ENCODE peak calls at places on chromosomes 5 and 9, in seven cellular contexts. One of them, this sample, is unnamed.

GRCh38 chr9:17422994-17423680 is 155.7 kb upstream of the SH3GL2 start:
- DNase-seq in astrocyte of the cerebellum: no peak
- DNase-seq in neural crest cell: no peak
- DNase-seq in GF-D8: no peak
- DNase-seq in hepatocyte: no peak
- DNase-seq in non-pigmented ciliary epithelial cell: no peak
- DNase-seq in kidney tubule cell: peak; percentile 1
- DNase-seq in this sample: no peak

GRCh38 chr5:84088996-84089395 is 295.7 kb downstream of the EDIL3 start:
- DNase-seq in GF-D8: no peak
- DNase-seq in kidney tubule cell: no peak
- DNase-seq in astrocyte of the cerebellum: peak; percentile 4
- DNase-seq in non-pigmented ciliary epithelial cell: no peak
- DNase-seq in hepatocyte: peak; percentile 25
- DNase-seq in neural crest cell: no peak
- DNase-seq in this sample: peak; percentile 23

GRCh38 chr9:31272456-31273295 is 1111.8 kb upstream of the ACO1 start:
- DNase-seq in astrocyte of the cerebellum: no peak
- DNase-seq in GF-D8: no peak
- DNase-seq in neural crest cell: no peak
- DNase-seq in kidney tubule cell: peak; percentile 79
- DNase-seq in hepatocyte: peak; percentile 12
- DNase-seq in non-pigmented ciliary epithelial cell: no peak
- DNase-seq in this sample: no peak

GRCh38 chr9:109329274-109330258 is 8.7 kb upstream of the EPB41L4B start:
- DNase-seq in non-pigmented ciliary epithelial cell: no peak
- DNase-seq in neural crest cell: no peak
- DNase-seq in GF-D8: no peak
- DNase-seq in hepatocyte: peak; percentile 71
- DNase-seq in kidney tubule cell: peak; percentile 78
- DNase-seq in astrocyte of the cerebellum: peak; percentile 70
- DNase-seq in this sample: no peak

GRCh38 chr5:38316544-38317224 is 58.3 kb downstream of the EGFLAM start:
- DNase-seq in kidney tubule cell: no peak
- DNase-seq in hepatocyte: peak; percentile 21
- DNase-seq in neural crest cell: no peak
- DNase-seq in GF-D8: no peak
- DNase-seq in non-pigmented ciliary epithelial cell: no peak
- DNase-seq in astrocyte of the cerebellum: no peak
- DNase-seq in this sample: no peak

GRCh38 chr9:93681316-93682154 is 105.2 kb downstream of the PHF2 start:
- DNase-seq in astrocyte of the cerebellum: no peak
- DNase-seq in hepatocyte: peak; percentile 69
- DNase-seq in kidney tubule cell: no peak
- DNase-seq in GF-D8: no peak
- DNase-seq in non-pigmented ciliary epithelial cell: no peak
- DNase-seq in neural crest cell: peak; percentile 1
- DNase-seq in this sample: no peak

GRCh38 chr9:70484232-70485130 is 70.0 kb upstream of the KLF9 start:
- DNase-seq in non-pigmented ciliary epithelial cell: no peak
- DNase-seq in neural crest cell: peak; percentile 20
- DNase-seq in GF-D8: peak; percentile 29
- DNase-seq in hepatocyte: peak; percentile 74
- DNase-seq in kidney tubule cell: peak; percentile 53
- DNase-seq in astrocyte of the cerebellum: peak; percentile 64
- DNase-seq in this sample: peak; percentile 84

GRCh38 chr9:25602366-25603044 is 75.7 kb downstream of the TUSC1 start:
- DNase-seq in non-pigmented ciliary epithelial cell: no peak
- DNase-seq in kidney tubule cell: peak; percentile 1
- DNase-seq in neural crest cell: no peak
- DNase-seq in astrocyte of the cerebellum: no peak
- DNase-seq in GF-D8: no peak
- DNase-seq in hepatocyte: peak; percentile 43
- DNase-seq in this sample: no peak

GRCh38 chr9:137974746-137975526 is 97.4 kb downstream of the CACNA1B start:
- DNase-seq in astrocyte of the cerebellum: no peak
- DNase-seq in kidney tubule cell: no peak
- DNase-seq in GF-D8: no peak
- DNase-seq in non-pigmented ciliary epithelial cell: no peak
- DNase-seq in hepatocyte: peak; percentile 1
- DNase-seq in neural crest cell: no peak
- DNase-seq in this sample: no peak

GRCh38 chr9:69104830-69105527 is 69.1 kb upstream of the TJP2 start:
- DNase-seq in kidney tubule cell: peak; percentile 73
- DNase-seq in GF-D8: no peak
- DNase-seq in neural crest cell: no peak
- DNase-seq in non-pigmented ciliary epithelial cell: no peak
- DNase-seq in astrocyte of the cerebellum: no peak
- DNase-seq in hepatocyte: peak; percentile 88
- DNase-seq in this sample: no peak

GRCh38 chr9:101138516-101138915 is 110.0 kb downstream of the PLPPR1 start:
- DNase-seq in neural crest cell: no peak
- DNase-seq in kidney tubule cell: no peak
- DNase-seq in non-pigmented ciliary epithelial cell: no peak
- DNase-seq in astrocyte of the cerebellum: no peak
- DNase-seq in GF-D8: no peak
- DNase-seq in hepatocyte: no peak
- DNase-seq in this sample: no peak

GRCh38 chr9:130870491-130871381 is 25.9 kb downstream of the QRFP start:
- DNase-seq in hepatocyte: no peak
- DNase-seq in non-pigmented ciliary epithelial cell: no peak
- DNase-seq in kidney tubule cell: peak; percentile 81
- DNase-seq in neural crest cell: no peak
- DNase-seq in GF-D8: no peak
- DNase-seq in astrocyte of the cerebellum: no peak
- DNase-seq in this sample: no peak

GRCh38 chr5:178380541-178381074 is 148.0 kb upstream of the PHYKPL start:
- DNase-seq in neural crest cell: no peak
- DNase-seq in non-pigmented ciliary epithelial cell: no peak
- DNase-seq in GF-D8: no peak
- DNase-seq in astrocyte of the cerebellum: no peak
- DNase-seq in kidney tubule cell: no peak
- DNase-seq in hepatocyte: no peak
- DNase-seq in this sample: no peak

GRCh38 chr5:65072836-65073620 is 304.3 kb downstream of the CWC27 start:
- DNase-seq in astrocyte of the cerebellum: no peak
- DNase-seq in GF-D8: no peak
- DNase-seq in kidney tubule cell: peak; percentile 3
- DNase-seq in hepatocyte: peak; percentile 31
- DNase-seq in neural crest cell: no peak
- DNase-seq in non-pigmented ciliary epithelial cell: no peak
- DNase-seq in this sample: peak; percentile 82

GRCh38 chr5:150139334-150139733 is 16.3 kb downstream of the PDGFRB start:
- DNase-seq in non-pigmented ciliary epithelial cell: peak; percentile 81
- DNase-seq in GF-D8: no peak
- DNase-seq in neural crest cell: no peak
- DNase-seq in hepatocyte: no peak
- DNase-seq in astrocyte of the cerebellum: peak; percentile 55
- DNase-seq in kidney tubule cell: peak; percentile 56
- DNase-seq in this sample: no peak

GRCh38 chr5:52822437-52822836 is 34.7 kb downstream of the ITGA1 start:
- DNase-seq in GF-D8: no peak
- DNase-seq in kidney tubule cell: no peak
- DNase-seq in neural crest cell: no peak
- DNase-seq in astrocyte of the cerebellum: no peak
- DNase-seq in hepatocyte: no peak
- DNase-seq in non-pigmented ciliary epithelial cell: no peak
- DNase-seq in this sample: peak; percentile 32

GRCh38 chr9:7174884-7175283 is 417.1 kb downstream of the KDM4C start:
- DNase-seq in neural crest cell: no peak
- DNase-seq in GF-D8: no peak
- DNase-seq in kidney tubule cell: peak; percentile 23
- DNase-seq in hepatocyte: no peak
- DNase-seq in astrocyte of the cerebellum: no peak
- DNase-seq in non-pigmented ciliary epithelial cell: no peak
- DNase-seq in this sample: no peak

GRCh38 chr5:112127856-112128255 is 291.2 kb downstream of the EPB41L4A start:
- DNase-seq in astrocyte of the cerebellum: no peak
- DNase-seq in kidney tubule cell: no peak
- DNase-seq in GF-D8: no peak
- DNase-seq in non-pigmented ciliary epithelial cell: no peak
- DNase-seq in neural crest cell: no peak
- DNase-seq in hepatocyte: no peak
- DNase-seq in this sample: no peak

GRCh38 chr9:68991457-68991856 is 22.5 kb downstream of the PRKACG start:
- DNase-seq in astrocyte of the cerebellum: no peak
- DNase-seq in non-pigmented ciliary epithelial cell: no peak
- DNase-seq in neural crest cell: no peak
- DNase-seq in hepatocyte: no peak
- DNase-seq in GF-D8: no peak
- DNase-seq in kidney tubule cell: no peak
- DNase-seq in this sample: no peak

GRCh38 chr5:73143716-73144115 is 23.3 kb downstream of the TMEM171 start:
- DNase-seq in non-pigmented ciliary epithelial cell: no peak
- DNase-seq in hepatocyte: no peak
- DNase-seq in kidney tubule cell: no peak
- DNase-seq in astrocyte of the cerebellum: no peak
- DNase-seq in GF-D8: no peak
- DNase-seq in neural crest cell: no peak
- DNase-seq in this sample: no peak

GRCh38 chr9:138003485-138004190 is 126.1 kb downstream of the CACNA1B start:
- DNase-seq in kidney tubule cell: no peak
- DNase-seq in astrocyte of the cerebellum: no peak
- DNase-seq in GF-D8: no peak
- DNase-seq in neural crest cell: no peak
- DNase-seq in non-pigmented ciliary epithelial cell: no peak
- DNase-seq in hepatocyte: peak; percentile 1
- DNase-seq in this sample: no peak

GRCh38 chr5:2805080-2805479 is 53.6 kb upstream of the IRX2 start:
- DNase-seq in kidney tubule cell: no peak
- DNase-seq in non-pigmented ciliary epithelial cell: no peak
- DNase-seq in neural crest cell: no peak
- DNase-seq in hepatocyte: no peak
- DNase-seq in GF-D8: no peak
- DNase-seq in astrocyte of the cerebellum: no peak
- DNase-seq in this sample: no peak

GRCh38 chr5:154288145-154288544 is 97.6 kb downstream of the GALNT10 start:
- DNase-seq in neural crest cell: no peak
- DNase-seq in kidney tubule cell: peak; percentile 11
- DNase-seq in hepatocyte: peak; percentile 28
- DNase-seq in non-pigmented ciliary epithelial cell: no peak
- DNase-seq in GF-D8: no peak
- DNase-seq in astrocyte of the cerebellum: peak; percentile 39
- DNase-seq in this sample: peak; percentile 51

GRCh38 chr9:73824671-73825070 is 672.5 kb upstream of the RORB start:
- DNase-seq in kidney tubule cell: no peak
- DNase-seq in non-pigmented ciliary epithelial cell: peak; percentile 41
- DNase-seq in hepatocyte: no peak
- DNase-seq in astrocyte of the cerebellum: no peak
- DNase-seq in GF-D8: no peak
- DNase-seq in neural crest cell: no peak
- DNase-seq in this sample: no peak

GRCh38 chr9:80485420-80485819 is 913.7 kb downstream of the TLE4 start:
- DNase-seq in GF-D8: no peak
- DNase-seq in astrocyte of the cerebellum: no peak
- DNase-seq in kidney tubule cell: no peak
- DNase-seq in non-pigmented ciliary epithelial cell: no peak
- DNase-seq in neural crest cell: no peak
- DNase-seq in hepatocyte: no peak
- DNase-seq in this sample: no peak

GRCh38 chr5:81195334-81195929 is 37.7 kb upstream of the CKMT2 start:
- DNase-seq in non-pigmented ciliary epithelial cell: no peak
- DNase-seq in astrocyte of the cerebellum: no peak
- DNase-seq in neural crest cell: no peak
- DNase-seq in GF-D8: no peak
- DNase-seq in hepatocyte: no peak
- DNase-seq in kidney tubule cell: no peak
- DNase-seq in this sample: no peak

This sample was measured in dermis microvascular lymphatic vessel endothelial cell.